ENCODE peak calls at places on chromosomes 3 and 15, in nine cellular contexts. One of them, this sample, is unnamed.

GRCh38 chr3:170695486-170696069 is 109.7 kb upstream of the SLC7A14 start:
- DNase-seq in pancreas: no peak
- DNase-seq in sigmoid colon: no peak
- DNase-seq in heart right ventricle: no peak
- DNase-seq in H7: no peak
- DNase-seq in CD8-positive, alpha-beta memory T cell: no peak
- DNase-seq in foreskin fibroblast: peak
- DNase-seq in thoracic aorta: no peak
- DNase-seq in RWPE2: no peak
- DNase-seq in this sample: no peak

GRCh38 chr15:86855307-86855706 is 775.6 kb downstream of the AGBL1 start:
- DNase-seq in pancreas: no peak
- DNase-seq in sigmoid colon: no peak
- DNase-seq in heart right ventricle: no peak
- DNase-seq in H7: no peak
- DNase-seq in CD8-positive, alpha-beta memory T cell: no peak
- DNase-seq in foreskin fibroblast: no peak
- DNase-seq in thoracic aorta: no peak
- DNase-seq in RWPE2: no peak
- DNase-seq in this sample: no peak

GRCh38 chr3:68129065-68129464 is 474.7 kb upstream of the SUCLG2 start:
- DNase-seq in pancreas: no peak
- DNase-seq in sigmoid colon: no peak
- DNase-seq in heart right ventricle: no peak
- DNase-seq in H7: no peak
- DNase-seq in CD8-positive, alpha-beta memory T cell: no peak
- DNase-seq in foreskin fibroblast: no peak
- DNase-seq in thoracic aorta: no peak
- DNase-seq in RWPE2: no peak
- DNase-seq in this sample: no peak

GRCh38 chr3:32703491-32703968 is 18.5 kb downstream of the CNOT10 start:
- DNase-seq in pancreas: no peak
- DNase-seq in sigmoid colon: no peak
- DNase-seq in heart right ventricle: no peak
- DNase-seq in H7: no peak
- DNase-seq in CD8-positive, alpha-beta memory T cell: no peak
- DNase-seq in foreskin fibroblast: no peak
- DNase-seq in thoracic aorta: no peak
- DNase-seq in RWPE2: no peak
- DNase-seq in this sample: no peak

GRCh38 chr15:70521576-70522322 is 241.6 kb downstream of the UACA start:
- DNase-seq in pancreas: no peak
- DNase-seq in sigmoid colon: peak
- DNase-seq in heart right ventricle: no peak
- DNase-seq in H7: no peak
- DNase-seq in CD8-positive, alpha-beta memory T cell: no peak
- DNase-seq in foreskin fibroblast: no peak
- DNase-seq in thoracic aorta: no peak
- DNase-seq in RWPE2: peak
- DNase-seq in this sample: no peak

GRCh38 chr15:64581408-64581761 is 121.0 kb downstream of the ZNF609 start:
- DNase-seq in pancreas: no peak
- DNase-seq in sigmoid colon: no peak
- DNase-seq in heart right ventricle: no peak
- DNase-seq in H7: no peak
- DNase-seq in CD8-positive, alpha-beta memory T cell: no peak
- DNase-seq in foreskin fibroblast: no peak
- DNase-seq in thoracic aorta: no peak
- DNase-seq in RWPE2: no peak
- DNase-seq in this sample: no peak

GRCh38 chr15:68311859-68312557 is 34.5 kb downstream of the FEM1B start:
- DNase-seq in pancreas: no peak
- DNase-seq in sigmoid colon: no peak
- DNase-seq in heart right ventricle: no peak
- DNase-seq in H7: no peak
- DNase-seq in CD8-positive, alpha-beta memory T cell: no peak
- DNase-seq in foreskin fibroblast: no peak
- DNase-seq in thoracic aorta: no peak
- DNase-seq in RWPE2: no peak
- DNase-seq in this sample: no peak

GRCh38 chr15:36210426-36210825 is 369.0 kb upstream of the CDIN1 start:
- DNase-seq in pancreas: no peak
- DNase-seq in sigmoid colon: no peak
- DNase-seq in heart right ventricle: no peak
- DNase-seq in H7: no peak
- DNase-seq in CD8-positive, alpha-beta memory T cell: no peak
- DNase-seq in foreskin fibroblast: peak
- DNase-seq in thoracic aorta: no peak
- DNase-seq in RWPE2: no peak
- DNase-seq in this sample: no peak

GRCh38 chr15:94229591-94230365 is 1.6 kb upstream of the MCTP2 start:
- DNase-seq in pancreas: no peak
- DNase-seq in sigmoid colon: no peak
- DNase-seq in heart right ventricle: no peak
- DNase-seq in H7: no peak
- DNase-seq in CD8-positive, alpha-beta memory T cell: peak
- DNase-seq in foreskin fibroblast: no peak
- DNase-seq in thoracic aorta: no peak
- DNase-seq in RWPE2: no peak
- DNase-seq in this sample: no peak

GRCh38 chr3:109081746-109082510 is 36.0 kb downstream of the MORC1 start:
- DNase-seq in pancreas: no peak
- DNase-seq in sigmoid colon: no peak
- DNase-seq in heart right ventricle: peak
- DNase-seq in H7: peak
- DNase-seq in CD8-positive, alpha-beta memory T cell: no peak
- DNase-seq in foreskin fibroblast: peak
- DNase-seq in thoracic aorta: no peak
- DNase-seq in RWPE2: no peak
- DNase-seq in this sample: no peak

GRCh38 chr15:80890341-80890972 is 99.2 kb downstream of the MESD start:
- DNase-seq in pancreas: no peak
- DNase-seq in sigmoid colon: no peak
- DNase-seq in heart right ventricle: no peak
- DNase-seq in H7: no peak
- DNase-seq in CD8-positive, alpha-beta memory T cell: no peak
- DNase-seq in foreskin fibroblast: peak
- DNase-seq in thoracic aorta: no peak
- DNase-seq in RWPE2: no peak
- DNase-seq in this sample: no peak

DNA sequence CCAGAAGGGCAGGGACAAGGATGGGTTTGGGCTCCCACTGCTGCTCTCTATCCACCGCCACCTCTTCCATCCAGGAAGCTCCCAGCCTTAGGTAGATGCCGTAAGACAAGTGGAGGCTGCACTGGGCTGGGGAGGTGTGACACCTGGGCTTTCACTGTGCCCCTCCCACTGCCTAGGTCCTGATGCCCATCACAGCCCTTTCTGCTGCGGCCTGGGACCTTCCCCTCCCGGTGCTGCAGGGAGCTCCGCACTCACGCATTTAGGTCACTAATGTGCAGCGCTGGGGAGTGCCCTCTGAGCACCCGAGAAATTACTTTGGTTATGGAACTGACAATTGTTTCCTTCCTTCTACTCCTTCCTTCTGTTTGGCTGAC is 850 bp downstream of the LTF start:
- DNase-seq in pancreas: no peak
- DNase-seq in sigmoid colon: no peak
- DNase-seq in heart right ventricle: no peak
- DNase-seq in H7: no peak
- DNase-seq in CD8-positive, alpha-beta memory T cell: no peak
- DNase-seq in foreskin fibroblast: no peak
- DNase-seq in thoracic aorta: no peak
- DNase-seq in RWPE2: no peak
- DNase-seq in this sample: no peak
- H3K4me3 ChIP-seq in pancreas: no peak
- H3K4me3 ChIP-seq in sigmoid colon: no peak
- H3K4me3 ChIP-seq in heart right ventricle: no peak
- H3K4me3 ChIP-seq in H7: no peak
- H3K4me3 ChIP-seq in CD8-positive, alpha-beta memory T cell: no peak
- H3K4me3 ChIP-seq in foreskin fibroblast: no peak
- H3K4me3 ChIP-seq in thoracic aorta: no peak
- H3K4me3 ChIP-seq in RWPE2: no peak
- H3K4me3 ChIP-seq in this sample: no peak

GRCh38 chr3:150761831-150762661 is 923 bp downstream of the SIAH2 start:
- DNase-seq in pancreas: peak
- DNase-seq in sigmoid colon: peak
- DNase-seq in heart right ventricle: peak
- DNase-seq in H7: peak
- DNase-seq in CD8-positive, alpha-beta memory T cell: peak
- DNase-seq in foreskin fibroblast: peak
- DNase-seq in thoracic aorta: no peak
- DNase-seq in RWPE2: no peak
- DNase-seq in this sample: peak

GRCh38 chr3:150762662-150763121 is 277 bp downstream of the SIAH2 start:
- DNase-seq in pancreas: no peak
- DNase-seq in sigmoid colon: no peak
- DNase-seq in heart right ventricle: no peak
- DNase-seq in H7: no peak
- DNase-seq in CD8-positive, alpha-beta memory T cell: no peak
- DNase-seq in foreskin fibroblast: no peak
- DNase-seq in thoracic aorta: no peak
- DNase-seq in RWPE2: no peak
- DNase-seq in this sample: no peak

GRCh38 chr3:150759319-150759718 is 3.6 kb downstream of the SIAH2 start:
- DNase-seq in pancreas: no peak
- DNase-seq in sigmoid colon: no peak
- DNase-seq in heart right ventricle: no peak
- DNase-seq in H7: no peak
- DNase-seq in CD8-positive, alpha-beta memory T cell: no peak
- DNase-seq in foreskin fibroblast: peak
- DNase-seq in thoracic aorta: no peak
- DNase-seq in RWPE2: no peak
- DNase-seq in this sample: no peak

GRCh38 chr3:150759947-150760346 is 3.0 kb downstream of the SIAH2 start:
- DNase-seq in pancreas: no peak
- DNase-seq in sigmoid colon: no peak
- DNase-seq in heart right ventricle: no peak
- DNase-seq in H7: no peak
- DNase-seq in CD8-positive, alpha-beta memory T cell: no peak
- DNase-seq in foreskin fibroblast: no peak
- DNase-seq in thoracic aorta: no peak
- DNase-seq in RWPE2: no peak
- DNase-seq in this sample: no peak

GRCh38 chr3:150760431-150761200 is 2.4 kb downstream of the SIAH2 start:
- DNase-seq in pancreas: no peak
- DNase-seq in sigmoid colon: no peak
- DNase-seq in heart right ventricle: no peak
- DNase-seq in H7: no peak
- DNase-seq in CD8-positive, alpha-beta memory T cell: peak
- DNase-seq in foreskin fibroblast: no peak
- DNase-seq in thoracic aorta: no peak
- DNase-seq in RWPE2: no peak
- DNase-seq in this sample: no peak
- H3K4me3 ChIP-seq in pancreas: no peak
- H3K4me3 ChIP-seq in sigmoid colon: peak
- H3K4me3 ChIP-seq in heart right ventricle: peak
- H3K4me3 ChIP-seq in H7: no peak
- H3K4me3 ChIP-seq in CD8-positive, alpha-beta memory T cell: peak
- H3K4me3 ChIP-seq in foreskin fibroblast: peak
- H3K4me3 ChIP-seq in thoracic aorta: peak
- H3K4me3 ChIP-seq in RWPE2: peak
- H3K4me3 ChIP-seq in this sample: peak

GRCh38 chr3:6743067-6743720 is 117.7 kb upstream of the GRM7 start:
- DNase-seq in pancreas: no peak
- DNase-seq in sigmoid colon: no peak
- DNase-seq in heart right ventricle: no peak
- DNase-seq in H7: no peak
- DNase-seq in CD8-positive, alpha-beta memory T cell: no peak
- DNase-seq in foreskin fibroblast: no peak
- DNase-seq in thoracic aorta: no peak
- DNase-seq in RWPE2: no peak
- DNase-seq in this sample: no peak
- H3K4me3 ChIP-seq in pancreas: no peak
- H3K4me3 ChIP-seq in sigmoid colon: no peak
- H3K4me3 ChIP-seq in heart right ventricle: no peak
- H3K4me3 ChIP-seq in H7: no peak
- H3K4me3 ChIP-seq in CD8-positive, alpha-beta memory T cell: no peak
- H3K4me3 ChIP-seq in foreskin fibroblast: no peak
- H3K4me3 ChIP-seq in thoracic aorta: no peak
- H3K4me3 ChIP-seq in RWPE2: no peak
- H3K4me3 ChIP-seq in this sample: no peak

GRCh38 chr3:187974857-187975257 is 179.1 kb upstream of the LPP start:
- DNase-seq in pancreas: no peak
- DNase-seq in sigmoid colon: no peak
- DNase-seq in heart right ventricle: no peak
- DNase-seq in H7: no peak
- DNase-seq in CD8-positive, alpha-beta memory T cell: no peak
- DNase-seq in foreskin fibroblast: no peak
- DNase-seq in thoracic aorta: no peak
- DNase-seq in RWPE2: no peak
- DNase-seq in this sample: no peak

GRCh38 chr3:187975571-187976360 is 178.2 kb upstream of the LPP start:
- DNase-seq in pancreas: no peak
- DNase-seq in sigmoid colon: no peak
- DNase-seq in heart right ventricle: no peak
- DNase-seq in H7: no peak
- DNase-seq in CD8-positive, alpha-beta memory T cell: no peak
- DNase-seq in foreskin fibroblast: peak
- DNase-seq in thoracic aorta: no peak
- DNase-seq in RWPE2: no peak
- DNase-seq in this sample: no peak

GRCh38 chr3:187978433-187979011 is 175.4 kb upstream of the LPP start:
- DNase-seq in pancreas: no peak
- DNase-seq in sigmoid colon: no peak
- DNase-seq in heart right ventricle: no peak
- DNase-seq in H7: no peak
- DNase-seq in CD8-positive, alpha-beta memory T cell: no peak
- DNase-seq in foreskin fibroblast: no peak
- DNase-seq in thoracic aorta: no peak
- DNase-seq in RWPE2: no peak
- DNase-seq in this sample: no peak

GRCh38 chr3:187977659-187978058 is 176.3 kb upstream of the LPP start:
- DNase-seq in pancreas: no peak
- DNase-seq in sigmoid colon: no peak
- DNase-seq in heart right ventricle: no peak
- DNase-seq in H7: no peak
- DNase-seq in CD8-positive, alpha-beta memory T cell: no peak
- DNase-seq in foreskin fibroblast: no peak
- DNase-seq in thoracic aorta: no peak
- DNase-seq in RWPE2: no peak
- DNase-seq in this sample: no peak

GRCh38 chr3:187976361-187976900 is 177.5 kb upstream of the LPP start:
- DNase-seq in pancreas: no peak
- DNase-seq in sigmoid colon: no peak
- DNase-seq in heart right ventricle: no peak
- DNase-seq in H7: no peak
- DNase-seq in CD8-positive, alpha-beta memory T cell: no peak
- DNase-seq in foreskin fibroblast: no peak
- DNase-seq in thoracic aorta: no peak
- DNase-seq in RWPE2: no peak
- DNase-seq in this sample: no peak
- H3K4me3 ChIP-seq in pancreas: no peak
- H3K4me3 ChIP-seq in sigmoid colon: no peak
- H3K4me3 ChIP-seq in heart right ventricle: no peak
- H3K4me3 ChIP-seq in H7: no peak
- H3K4me3 ChIP-seq in CD8-positive, alpha-beta memory T cell: no peak
- H3K4me3 ChIP-seq in foreskin fibroblast: no peak
- H3K4me3 ChIP-seq in thoracic aorta: no peak
- H3K4me3 ChIP-seq in RWPE2: no peak
- H3K4me3 ChIP-seq in this sample: no peak

This sample was measured in dorsolateral prefrontal cortex.